ENCODE peak calls at places on chromosomes 16 and 17, in seven cellular contexts. M is brain microvascular endothelial cell, E is PC-3, G is heart right ventricle, V is SK-N-SH, S is GM13977, H is fibroblast of villous mesenchyme. L is an unnamed sample.

GRCh38 chr16:29815032-29815721 is 775 bp upstream of the PAGR1 start:
- DNase-seq in G (no peak), V (no peak), E (no peak), S (no peak), H (no peak), M (no peak), L (no peak)

GRCh38 chr17:15744091-15744676 is 12.1 kb downstream of the TBC1D26 start:
- DNase-seq in V (peak; percentile 48), H (no peak), G (no peak), S (peak; percentile 7), M (no peak), E (no peak), L (no peak)

GRCh38 chr17:82031885-82032627 is 578 bp downstream of the RAC3 start:
- DNase-seq in E (peak; percentile 57), G (no peak), S (peak; percentile 71), M (no peak), H (no peak), V (peak; percentile 85), L (peak; percentile 51)

GRCh38 chr17:76867578-76868175 is 527 bp upstream of the MGAT5B start:
- DNase-seq in S (no peak), M (peak; percentile 49), H (peak; percentile 39), E (peak; percentile 74), G (no peak), V (peak; percentile 64), L (no peak)

GRCh38 chr16:70428178-70428998 is 10.5 kb downstream of the ST3GAL2 start:
- DNase-seq in H (peak; percentile 98), M (peak; percentile 90), V (peak; percentile 85), S (peak; percentile 56), G (peak; percentile 96), E (peak; percentile 91), L (peak; percentile 92)

GRCh38 chr17:17121162-17121561 is 78.9 kb downstream of the MPRIP start:
- DNase-seq in V (no peak), G (no peak), E (no peak), H (no peak), M (no peak), S (no peak), L (no peak)

GRCh38 chr17:4341616-4341977 is 24.9 kb downstream of the UBE2G1 start:
- DNase-seq in H (no peak), V (no peak), G (no peak), M (no peak), S (no peak), E (no peak), L (no peak)

GRCh38 chr17:16444258-16444886 is 29.0 kb downstream of the TRPV2 start:
- DNase-seq in E (peak; percentile 27), H (no peak), V (no peak), M (no peak), G (no peak), S (no peak), L (peak; percentile 54)

GRCh38 chr17:20072692-20072992 is 63.5 kb downstream of the SPECC1 start:
- DNase-seq in E (no peak), S (no peak), H (no peak), M (no peak), G (no peak), V (no peak), L (no peak)

GRCh38 chr17:63419398-63419797 is 26.7 kb downstream of the CYB561 start:
- DNase-seq in G (no peak), S (no peak), E (no peak), M (no peak), V (no peak), H (no peak), L (no peak)

GRCh38 chr16:57367111-57367752 is 5.1 kb upstream of the CX3CL1 start:
- DNase-seq in E (peak; percentile 70), M (no peak), S (no peak), G (no peak), V (no peak), H (peak; percentile 56), L (no peak)

GRCh38 chr17:4266550-4266949 is 2.8 kb upstream of the ANKFY1 start:
- DNase-seq in E (no peak), S (no peak), V (no peak), M (no peak), G (no peak), H (no peak), L (no peak)

GRCh38 chr16:81451753-81452680 is 7.4 kb downstream of the CMIP start:
- DNase-seq in M (no peak), E (no peak), G (no peak), H (no peak), S (no peak), V (no peak), L (no peak)

GRCh38 chr17:66098040-66098439 is 93.9 kb downstream of the CEP112 start:
- DNase-seq in M (peak; percentile 25), G (no peak), H (no peak), S (no peak), V (no peak), E (peak; percentile 34), L (no peak)

GRCh38 chr17:16313159-16314090 is 39.8 kb downstream of the CENPV start:
- DNase-seq in G (no peak), H (peak; percentile 64), E (no peak), M (no peak), S (no peak), V (no peak), L (no peak)

GRCh38 chr16:28324235-28324886 is 32.0 kb downstream of the SBK1 start:
- DNase-seq in H (no peak), V (no peak), S (no peak), G (no peak), M (no peak), E (peak; percentile 76), L (no peak)

GRCh38 chr17:76014100-76014924 is 12.8 kb downstream of the EVPL start:
- DNase-seq in M (peak; percentile 28), H (peak; percentile 72), V (peak; percentile 97), S (peak; percentile 94), G (peak; percentile 68), E (peak; percentile 79), L (peak; percentile 63)

GRCh38 chr16:23755484-23755809 is 621 bp downstream of the CHP2 start:
- DNase-seq in M (no peak), G (no peak), E (no peak), S (no peak), V (no peak), H (no peak), L (no peak)

GRCh38 chr16:50266337-50267091 is at the start of gene ADCY7:
- DNase-seq in V (peak; percentile 85), S (peak; percentile 78), G (peak; percentile 74), H (peak; percentile 89), M (peak; percentile 82), E (no peak), L (peak; percentile 62)

GRCh38 chr16:3716831-3717234 is 491 bp downstream of the TRAP1 start:
- DNase-seq in M (peak; percentile 6), V (peak; percentile 69), E (peak; percentile 20), G (no peak), H (peak; percentile 13), S (peak; percentile 48), L (peak; percentile 50)

GRCh38 chr17:16652847-16653366 is 743 bp downstream of the ZNF624 start:
- DNase-seq in E (peak; percentile 48), S (peak; percentile 31), V (no peak), G (no peak), M (no peak), H (peak; percentile 7), L (no peak)

DNA sequence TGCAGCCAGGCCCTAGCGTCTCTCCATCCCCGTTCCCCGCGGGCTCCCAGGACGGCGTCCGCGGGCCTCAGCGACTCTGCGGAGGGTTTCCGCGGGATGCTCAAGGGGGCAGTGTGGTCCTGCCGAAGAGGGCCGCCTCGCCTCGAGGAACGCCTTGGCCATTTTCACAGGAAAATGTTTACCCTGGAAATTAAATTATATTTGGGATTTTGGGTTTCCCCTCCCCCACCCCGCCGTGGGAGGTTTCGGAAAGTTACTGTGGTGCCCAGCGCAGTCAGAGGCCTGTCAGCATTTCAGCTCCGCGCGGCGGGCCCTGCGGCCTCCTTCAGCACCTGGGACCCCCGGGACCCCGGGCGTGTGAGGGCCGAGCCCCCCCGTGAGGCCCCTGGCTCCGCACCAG is 94.5 kb downstream of the PCTP start:
- DNase-seq in E (no peak), M (peak; percentile 10), S (peak; percentile 57), G (peak; percentile 51), H (peak; percentile 24), V (peak; percentile 88), L (no peak)
- TF ChIP-seq CTCF in E (peak; percentile 30), M (peak; percentile 77), S (peak; percentile 46), G (peak; percentile 59), H (peak; percentile 52), V (peak; percentile 59), L (no peak)

GRCh38 chr17:79994602-79995001 is 41.1 kb downstream of the TBC1D16 start:
- DNase-seq in E (no peak), S (no peak), V (no peak), M (no peak), G (no peak), H (no peak), L (no peak)

GRCh38 chr17:79991924-79992656 is 43.6 kb downstream of the TBC1D16 start:
- DNase-seq in E (peak; percentile 67), S (no peak), G (peak; percentile 58), M (no peak), H (peak; percentile 72), V (no peak), L (no peak)

GRCh38 chr17:79995691-79996090 is 40.0 kb downstream of the TBC1D16 start:
- DNase-seq in S (no peak), H (peak; percentile 63), G (no peak), E (no peak), M (no peak), V (no peak), L (no peak)

GRCh38 chr17:79992657-79993389 is 42.8 kb downstream of the TBC1D16 start:
- DNase-seq in M (no peak), G (no peak), E (no peak), H (no peak), S (no peak), V (no peak), L (no peak)

GRCh38 chr17:79993390-79994221 is 42.1 kb downstream of the TBC1D16 start:
- DNase-seq in S (no peak), V (no peak), E (no peak), M (peak; percentile 78), G (peak; percentile 81), H (peak; percentile 98), L (peak; percentile 97)
- TF ChIP-seq CTCF in S (no peak), V (no peak), E (no peak), M (no peak), G (no peak), H (no peak), L (no peak)

DNA sequence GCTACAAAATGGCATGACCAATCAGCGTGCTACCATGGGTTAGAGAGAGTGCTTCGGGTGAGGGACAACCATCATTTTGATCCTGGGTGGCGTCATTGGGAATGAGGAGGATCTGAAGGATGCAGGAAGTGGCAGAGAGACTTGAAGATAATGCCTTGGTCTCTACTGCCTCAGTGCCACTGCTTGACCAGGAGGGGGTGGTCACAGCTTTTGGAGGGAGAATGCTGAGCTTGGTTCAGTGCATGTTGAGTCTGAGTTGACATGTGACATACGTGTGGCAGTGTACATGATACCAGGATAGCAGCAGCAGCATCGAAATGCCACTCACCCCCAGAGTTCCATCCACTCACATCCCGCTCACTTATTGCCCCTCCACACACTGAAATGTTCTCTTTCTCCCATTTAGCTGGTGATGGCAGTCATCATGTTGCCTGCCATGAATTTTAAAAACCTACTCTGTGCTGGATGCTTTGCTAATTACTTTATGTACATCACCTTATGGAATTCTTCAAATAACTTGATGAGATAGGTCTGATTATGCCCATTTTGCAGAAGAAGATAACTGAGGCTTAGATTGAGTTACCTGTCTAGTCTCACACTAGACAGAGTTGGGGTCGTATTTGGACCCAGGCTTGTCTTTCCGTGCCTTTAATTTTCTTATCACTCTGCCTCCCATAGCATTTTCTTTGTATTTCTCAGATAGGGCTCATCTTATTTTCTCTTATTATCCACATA is 36.7 kb downstream of the ARSG start:
- DNase-seq in S (no peak), G (no peak), E (no peak), H (no peak), V (no peak), M (no peak), L (no peak)
- TF ChIP-seq CTCF in S (no peak), G (no peak), E (no peak), H (no peak), V (no peak), M (peak; percentile 34), L (no peak)

GRCh38 chr16:24834459-24835335 is 11.1 kb upstream of the SLC5A11 start:
- DNase-seq in S (peak; percentile 49), E (peak; percentile 63), M (peak; percentile 34), G (no peak), H (peak; percentile 36), V (peak; percentile 39), L (peak; percentile 66)
- TF ChIP-seq CTCF in S (peak; percentile 52), E (peak; percentile 72), M (peak; percentile 83), G (peak; percentile 35), H (peak; percentile 77), V (peak; percentile 57), L (peak; percentile 52)